ENCODE peak calls at places on chromosome 16, in five cellular contexts. G is AG08396; S is HTR-8/SVneo; X is effector memory CD4-positive, alpha-beta T cell; A is GM23338. I is an unnamed sample.

GRCh38 chr16:81473066-81473488 is 28.5 kb downstream of the CMIP start:
- DNase-seq in G (no peak), S (no peak), X (no peak), A (peak; percentile 22), I (no peak)

GRCh38 chr16:58010886-58011285 is 9.7 kb downstream of the USB1 start:
- DNase-seq in G (no peak), S (no peak), X (no peak), A (no peak), I (no peak)

GRCh38 chr16:60261425-60261824 is 1527.3 kb upstream of the GOT2 start:
- DNase-seq in G (no peak), S (no peak), X (no peak), A (peak; percentile 11), I (no peak)

GRCh38 chr16:27448531-27449433 is 46.8 kb downstream of the IL21R start:
- DNase-seq in G (no peak), S (no peak), X (no peak), A (no peak), I (no peak)

GRCh38 chr16:53967172-53967571 is 263.2 kb downstream of the FTO start:
- DNase-seq in G (no peak), S (no peak), X (no peak), A (no peak), I (no peak)

GRCh38 chr16:85989863-85990643 is 91.1 kb downstream of the IRF8 start:
- DNase-seq in G (no peak), S (no peak), X (no peak), A (no peak), I (no peak)

GRCh38 chr16:65702707-65703402 is 581.0 kb upstream of the CDH11 start:
- DNase-seq in G (no peak), S (no peak), X (no peak), A (no peak), I (no peak)

GRCh38 chr16:66166451-66166850 is 200.0 kb upstream of the CDH5 start:
- DNase-seq in G (no peak), S (no peak), X (no peak), A (no peak), I (no peak)

GRCh38 chr16:27920391-27920891 is 143.1 kb downstream of the GSG1L start:
- DNase-seq in G (no peak), S (peak; percentile 30), X (no peak), A (peak; percentile 86), I (no peak)

GRCh38 chr16:3101018-3101840 is 2.1 kb upstream of the ZSCAN10 start:
- DNase-seq in G (no peak), S (peak; percentile 44), X (peak; percentile 27), A (peak; percentile 90), I (no peak)

GRCh38 chr16:3459401-3460090 is 16.1 kb downstream of the NAA60 start:
- DNase-seq in G (no peak), S (no peak), X (no peak), A (peak; percentile 87), I (peak; percentile 5)

GRCh38 chr16:15775663-15776304 is 81.0 kb downstream of the MYH11 start:
- DNase-seq in G (peak; percentile 42), S (no peak), X (no peak), A (no peak), I (no peak)

GRCh38 chr16:23296994-23297393 is 5.1 kb upstream of the SCNN1B start:
- DNase-seq in G (no peak), S (no peak), X (no peak), A (peak; percentile 79), I (no peak)

GRCh38 chr16:67029249-67030096 is 524 bp downstream of the CBFB start:
- DNase-seq in G (peak; percentile 75), S (no peak), X (peak; percentile 49), A (peak; percentile 25), I (peak; percentile 68)

GRCh38 chr16:87836844-87837581 is 32.3 kb downstream of the SLC7A5 start:
- DNase-seq in G (no peak), S (no peak), X (no peak), A (no peak), I (no peak)

GRCh38 chr16:2527071-2527783 is 4.0 kb downstream of the CEMP1 start:
- DNase-seq in G (no peak), S (no peak), X (no peak), A (no peak), I (peak; percentile 19)

GRCh38 chr16:6836771-6837170 is 495.9 kb upstream of the RBFOX1 start:
- DNase-seq in G (no peak), S (no peak), X (no peak), A (no peak), I (no peak)

GRCh38 chr16:88493879-88494278 is 40.8 kb downstream of the ZFPM1 start:
- DNase-seq in G (no peak), S (no peak), X (no peak), A (no peak), I (no peak)

GRCh38 chr16:56858375-56858774 is 6.6 kb upstream of the SLC12A3 start:
- DNase-seq in G (no peak), S (no peak), X (no peak), A (no peak), I (no peak)

GRCh38 chr16:648071-648785 is 937 bp upstream of the WDR90 start:
- DNase-seq in G (peak; percentile 61), S (no peak), X (no peak), A (peak; percentile 75), I (no peak)

GRCh38 chr16:84144301-84144858 is 597 bp downstream of the HSDL1 start:
- DNase-seq in G (peak; percentile 41), S (no peak), X (peak; percentile 36), A (peak; percentile 50), I (peak; percentile 50)

GRCh38 chr16:68446941-68447675 is 1.2 kb downstream of the SMPD3 start:
- DNase-seq in G (no peak), S (no peak), X (no peak), A (peak; percentile 50), I (no peak)

GRCh38 chr16:85469929-85470590 is 143.1 kb upstream of the GSE1 start:
- DNase-seq in G (no peak), S (no peak), X (no peak), A (no peak), I (no peak)

GRCh38 chr16:23282508-23282907 is 19.6 kb upstream of the SCNN1B start:
- DNase-seq in G (no peak), S (no peak), X (no peak), A (no peak), I (no peak)

GRCh38 chr16:31107465-31107867 is 720 bp upstream of the BCKDK start:
- DNase-seq in G (no peak), S (no peak), X (no peak), A (no peak), I (no peak)

GRCh38 chr16:52318259-52319008 is 228.5 kb downstream of the TOX3 start:
- DNase-seq in G (no peak), S (no peak), X (no peak), A (peak; percentile 41), I (no peak)

I was measured in ovary.